ENCODE peak calls at places on chromosomes 5 and 9, in seven cellular contexts. W is RWPE1, O is fibroblast of pulmonary artery, Z is amniotic epithelial cell, F is dermis blood vessel endothelial cell, Q is body of pancreas, N is NCI-H1436 treated with DMSO at 0.1 percent for 48 hours. M is an unnamed sample.

GRCh38 chr9:118108971-118109370 is 404.8 kb downstream of the TLR4 start:
- DNase-seq in W (no peak), O (no peak), Z (no peak), F (no peak), Q (no peak), N (no peak), M (no peak)

GRCh38 chr9:88429595-88430430 is 41.6 kb downstream of the SPIN1 start:
- DNase-seq in W (no peak), O (no peak), Z (no peak), F (peak), Q (no peak), N (no peak), M (no peak)

GRCh38 chr9:22039258-22039657 is 30.2 kb upstream of the CDKN2B start:
- DNase-seq in W (no peak), O (peak), Z (peak), F (no peak), Q (no peak), N (no peak), M (no peak)

GRCh38 chr5:169071-169727 is 22.1 kb upstream of the LRRC14B start:
- DNase-seq in W (no peak), O (peak), Z (no peak), F (peak), Q (peak), N (no peak), M (no peak)

GRCh38 chr5:142246263-142246662 is 78.6 kb downstream of the SPRY4 start:
- DNase-seq in W (peak), O (peak), Z (peak), F (peak), Q (peak), N (no peak), M (no peak)

GRCh38 chr5:160312139-160312959 is at the start of gene CCNJL:
- DNase-seq in W (peak), O (peak), Z (no peak), F (peak), Q (peak), N (peak), M (peak)

GRCh38 chr5:145347026-145347616 is 488.0 kb downstream of the PRELID2 start:
- DNase-seq in W (peak), O (peak), Z (peak), F (peak), Q (peak), N (no peak), M (peak)

GRCh38 chr9:89010056-89010455 is 18.8 kb downstream of the S1PR3 start:
- DNase-seq in W (no peak), O (no peak), Z (peak), F (no peak), Q (no peak), N (no peak), M (no peak)

GRCh38 chr5:165906879-165907278 is 2384.6 kb upstream of the WWC1 start:
- DNase-seq in W (no peak), O (no peak), Z (peak), F (no peak), Q (no peak), N (no peak), M (no peak)

GRCh38 chr5:37170856-37171255 is 78.3 kb downstream of the CPLANE1 start:
- DNase-seq in W (no peak), O (no peak), Z (no peak), F (no peak), Q (no peak), N (no peak), M (no peak)

GRCh38 chr5:180178516-180179398 is 30.3 kb downstream of the RASGEF1C start:
- DNase-seq in W (no peak), O (no peak), Z (no peak), F (no peak), Q (no peak), N (no peak), M (no peak)

GRCh38 chr5:132776077-132776931 is 735 bp downstream of the SEPTIN8 start:
- DNase-seq in W (peak), O (no peak), Z (no peak), F (peak), Q (peak), N (no peak), M (peak)

GRCh38 chr9:5459289-5459829 is 9.0 kb downstream of the CD274 start:
- DNase-seq in W (no peak), O (peak), Z (peak), F (peak), Q (no peak), N (no peak), M (no peak)

GRCh38 chr5:73515232-73515631 is 17.0 kb downstream of the BTF3 start:
- DNase-seq in W (no peak), O (no peak), Z (no peak), F (no peak), Q (peak), N (no peak), M (no peak)

GRCh38 chr5:84218546-84218945 is 166.1 kb downstream of the EDIL3 start:
- DNase-seq in W (no peak), O (no peak), Z (peak), F (no peak), Q (no peak), N (no peak), M (no peak)

GRCh38 chr9:89145086-89145485 is 33.5 kb downstream of the SHC3 start:
- DNase-seq in W (no peak), O (no peak), Z (no peak), F (no peak), Q (no peak), N (no peak), M (no peak)

GRCh38 chr9:104992696-104993095 is 64.7 kb upstream of the ABCA1 start:
- DNase-seq in W (no peak), O (peak), Z (peak), F (no peak), Q (no peak), N (no peak), M (no peak)

GRCh38 chr9:113582698-113583200 is 119.2 kb downstream of the RGS3 start:
- DNase-seq in W (no peak), O (no peak), Z (no peak), F (no peak), Q (no peak), N (no peak), M (no peak)

GRCh38 chr5:137738947-137739346 is 3.1 kb upstream of the KLHL3 start:
- DNase-seq in W (no peak), O (no peak), Z (no peak), F (no peak), Q (no peak), N (no peak), M (no peak)

GRCh38 chr5:31554552-31554951 is 22.5 kb downstream of the C5orf22 start:
- DNase-seq in W (no peak), O (no peak), Z (no peak), F (no peak), Q (no peak), N (no peak), M (no peak)

GRCh38 chr5:145937432-145938250 is 1.3 kb downstream of the SH3RF2 start:
- DNase-seq in W (peak), O (peak), Z (peak), F (no peak), Q (peak), N (no peak), M (no peak)

GRCh38 chr5:14681236-14681752 is 16.8 kb downstream of the OTULIN start:
- DNase-seq in W (no peak), O (no peak), Z (no peak), F (no peak), Q (no peak), N (no peak), M (no peak)

GRCh38 chr5:148984333-148984732 is 78.5 kb downstream of the SH3TC2 start:
- DNase-seq in W (peak), O (peak), Z (no peak), F (peak), Q (no peak), N (no peak), M (no peak)

GRCh38 chr5:176995896-176996767 is 10.4 kb downstream of the UIMC1 start:
- DNase-seq in W (no peak), O (peak), Z (peak), F (peak), Q (no peak), N (no peak), M (no peak)

GRCh38 chr5:135565691-135566421 is 12.9 kb downstream of the CXCL14 start:
- DNase-seq in W (peak), O (peak), Z (peak), F (peak), Q (peak), N (peak), M (peak)

GRCh38 chr9:133370680-133371079 is 5.2 kb downstream of the SURF4 start:
- DNase-seq in W (no peak), O (no peak), Z (no peak), F (no peak), Q (peak), N (no peak), M (no peak)

GRCh38 chr9:88403340-88403739 is 15.1 kb downstream of the SPIN1 start:
- DNase-seq in W (no peak), O (no peak), Z (no peak), F (no peak), Q (no peak), N (no peak), M (no peak)

GRCh38 chr5:153654892-153655520 is 164.5 kb downstream of the GRIA1 start:
- DNase-seq in W (no peak), O (no peak), Z (no peak), F (no peak), Q (no peak), N (no peak), M (no peak)

GRCh38 chr5:78610163-78610583 is 38.4 kb downstream of the LHFPL2 start:
- DNase-seq in W (no peak), O (peak), Z (peak), F (no peak), Q (peak), N (no peak), M (no peak)

GRCh38 chr9:125631391-125632085 is 75.5 kb downstream of the MAPKAP1 start:
- DNase-seq in W (peak), O (peak), Z (peak), F (peak), Q (no peak), N (no peak), M (peak)

GRCh38 chr5:115601709-115602584 is at the start of gene TICAM2:
- DNase-seq in W (peak), O (peak), Z (peak), F (peak), Q (peak), N (no peak), M (peak)

GRCh38 chr9:95449016-95449415 is 67.8 kb downstream of the PTCH1 start:
- DNase-seq in W (no peak), O (no peak), Z (no peak), F (no peak), Q (no peak), N (no peak), M (no peak)

GRCh38 chr5:143924311-143924710 is 112.3 kb downstream of the HMHB1 start:
- DNase-seq in W (no peak), O (no peak), Z (no peak), F (no peak), Q (no peak), N (no peak), M (no peak)

M was measured in D341Med.